ENCODE peak calls at places on chromosomes 5 and 9, in seven cellular contexts. One of them, this sample, is unnamed.
A peak's percentile ranks its signal among the peaks of the same experiment; 100 is the strongest.

GRCh38 chr5:113806250-113806649 is 292.8 kb downstream of the YTHDC2 start:
- DNase-seq in AG04450: no peak
- DNase-seq in HCT116: no peak
- DNase-seq in uterus: no peak
- DNase-seq in CD4-positive, alpha-beta T cell: no peak
- DNase-seq in psoas muscle: no peak
- DNase-seq in cardiac muscle cell: peak; percentile 17
- DNase-seq in this sample: no peak

GRCh38 chr5:141914154-141914743 is 9.4 kb upstream of the DELE1 start:
- DNase-seq in AG04450: no peak
- DNase-seq in HCT116: no peak
- DNase-seq in uterus: peak; percentile 21
- DNase-seq in CD4-positive, alpha-beta T cell: no peak
- DNase-seq in psoas muscle: peak; percentile 41
- DNase-seq in cardiac muscle cell: peak; percentile 59
- DNase-seq in this sample: peak; percentile 71

GRCh38 chr9:84710701-84711397 is 41.3 kb downstream of the NTRK2 start:
- DNase-seq in AG04450: no peak
- DNase-seq in HCT116: no peak
- DNase-seq in uterus: no peak
- DNase-seq in CD4-positive, alpha-beta T cell: no peak
- DNase-seq in psoas muscle: no peak
- DNase-seq in cardiac muscle cell: no peak
- DNase-seq in this sample: no peak

GRCh38 chr9:98575379-98576346 is 133.1 kb downstream of the GABBR2 start:
- DNase-seq in AG04450: peak; percentile 16
- DNase-seq in HCT116: no peak
- DNase-seq in uterus: no peak
- DNase-seq in CD4-positive, alpha-beta T cell: no peak
- DNase-seq in psoas muscle: no peak
- DNase-seq in cardiac muscle cell: no peak
- DNase-seq in this sample: no peak

GRCh38 chr5:142000709-142001484 is 11.9 kb downstream of the GNPDA1 start:
- DNase-seq in AG04450: no peak
- DNase-seq in HCT116: no peak
- DNase-seq in uterus: no peak
- DNase-seq in CD4-positive, alpha-beta T cell: no peak
- DNase-seq in psoas muscle: no peak
- DNase-seq in cardiac muscle cell: peak; percentile 23
- DNase-seq in this sample: no peak

GRCh38 chr9:16281707-16282106 is 588.8 kb downstream of the BNC2 start:
- DNase-seq in AG04450: no peak
- DNase-seq in HCT116: no peak
- DNase-seq in uterus: no peak
- DNase-seq in CD4-positive, alpha-beta T cell: no peak
- DNase-seq in psoas muscle: no peak
- DNase-seq in cardiac muscle cell: no peak
- DNase-seq in this sample: no peak

GRCh38 chr9:94645901-94646300 is 6.6 kb upstream of the FBP1 start:
- DNase-seq in AG04450: no peak
- DNase-seq in HCT116: no peak
- DNase-seq in uterus: no peak
- DNase-seq in CD4-positive, alpha-beta T cell: no peak
- DNase-seq in psoas muscle: no peak
- DNase-seq in cardiac muscle cell: peak; percentile 12
- DNase-seq in this sample: no peak

GRCh38 chr9:69955536-69956355 is 87.9 kb upstream of the MAMDC2 start:
- DNase-seq in AG04450: no peak
- DNase-seq in HCT116: no peak
- DNase-seq in uterus: no peak
- DNase-seq in CD4-positive, alpha-beta T cell: no peak
- DNase-seq in psoas muscle: no peak
- DNase-seq in cardiac muscle cell: no peak
- DNase-seq in this sample: no peak

GRCh38 chr5:75639912-75640311 is 28.7 kb downstream of the ANKDD1B start:
- DNase-seq in AG04450: no peak
- DNase-seq in HCT116: no peak
- DNase-seq in uterus: no peak
- DNase-seq in CD4-positive, alpha-beta T cell: no peak
- DNase-seq in psoas muscle: no peak
- DNase-seq in cardiac muscle cell: no peak
- DNase-seq in this sample: no peak

GRCh38 chr9:33024126-33024965 is 727 bp upstream of the DNAJA1 start:
- DNase-seq in AG04450: no peak
- DNase-seq in HCT116: peak; percentile 12
- DNase-seq in uterus: no peak
- DNase-seq in CD4-positive, alpha-beta T cell: no peak
- DNase-seq in psoas muscle: no peak
- DNase-seq in cardiac muscle cell: no peak
- DNase-seq in this sample: peak; percentile 67

GRCh38 chr9:99752710-99753109 is 69.0 kb upstream of the NR4A3 start:
- DNase-seq in AG04450: no peak
- DNase-seq in HCT116: no peak
- DNase-seq in uterus: no peak
- DNase-seq in CD4-positive, alpha-beta T cell: no peak
- DNase-seq in psoas muscle: no peak
- DNase-seq in cardiac muscle cell: no peak
- DNase-seq in this sample: no peak

GRCh38 chr5:34538026-34538672 is 118.0 kb upstream of the RAI14 start:
- DNase-seq in AG04450: no peak
- DNase-seq in HCT116: no peak
- DNase-seq in uterus: no peak
- DNase-seq in CD4-positive, alpha-beta T cell: no peak
- DNase-seq in psoas muscle: no peak
- DNase-seq in cardiac muscle cell: no peak
- DNase-seq in this sample: no peak
- TF ChIP-seq CTCF in AG04450: peak; percentile 28
- TF ChIP-seq CTCF in HCT116: peak; percentile 45
- TF ChIP-seq CTCF in uterus: no peak
- TF ChIP-seq CTCF in CD4-positive, alpha-beta T cell: no peak
- TF ChIP-seq CTCF in psoas muscle: peak; percentile 15
- TF ChIP-seq CTCF in cardiac muscle cell: peak; percentile 34
- TF ChIP-seq CTCF in this sample: no peak

GRCh38 chr9:14269911-14270310 is 44.0 kb downstream of the NFIB start:
- DNase-seq in AG04450: no peak
- DNase-seq in HCT116: no peak
- DNase-seq in uterus: no peak
- DNase-seq in CD4-positive, alpha-beta T cell: no peak
- DNase-seq in psoas muscle: no peak
- DNase-seq in cardiac muscle cell: no peak
- DNase-seq in this sample: no peak

GRCh38 chr9:14275331-14275730 is 38.6 kb downstream of the NFIB start:
- DNase-seq in AG04450: no peak
- DNase-seq in HCT116: no peak
- DNase-seq in uterus: no peak
- DNase-seq in CD4-positive, alpha-beta T cell: no peak
- DNase-seq in psoas muscle: no peak
- DNase-seq in cardiac muscle cell: no peak
- DNase-seq in this sample: no peak

GRCh38 chr9:14272924-14273528 is 40.9 kb downstream of the NFIB start:
- DNase-seq in AG04450: no peak
- DNase-seq in HCT116: no peak
- DNase-seq in uterus: no peak
- DNase-seq in CD4-positive, alpha-beta T cell: no peak
- DNase-seq in psoas muscle: no peak
- DNase-seq in cardiac muscle cell: no peak
- DNase-seq in this sample: no peak

GRCh38 chr9:14271078-14271673 is 42.8 kb downstream of the NFIB start:
- DNase-seq in AG04450: peak; percentile 59
- DNase-seq in HCT116: no peak
- DNase-seq in uterus: peak; percentile 91
- DNase-seq in CD4-positive, alpha-beta T cell: no peak
- DNase-seq in psoas muscle: peak; percentile 48
- DNase-seq in cardiac muscle cell: peak; percentile 8
- DNase-seq in this sample: peak; percentile 85

DNA sequence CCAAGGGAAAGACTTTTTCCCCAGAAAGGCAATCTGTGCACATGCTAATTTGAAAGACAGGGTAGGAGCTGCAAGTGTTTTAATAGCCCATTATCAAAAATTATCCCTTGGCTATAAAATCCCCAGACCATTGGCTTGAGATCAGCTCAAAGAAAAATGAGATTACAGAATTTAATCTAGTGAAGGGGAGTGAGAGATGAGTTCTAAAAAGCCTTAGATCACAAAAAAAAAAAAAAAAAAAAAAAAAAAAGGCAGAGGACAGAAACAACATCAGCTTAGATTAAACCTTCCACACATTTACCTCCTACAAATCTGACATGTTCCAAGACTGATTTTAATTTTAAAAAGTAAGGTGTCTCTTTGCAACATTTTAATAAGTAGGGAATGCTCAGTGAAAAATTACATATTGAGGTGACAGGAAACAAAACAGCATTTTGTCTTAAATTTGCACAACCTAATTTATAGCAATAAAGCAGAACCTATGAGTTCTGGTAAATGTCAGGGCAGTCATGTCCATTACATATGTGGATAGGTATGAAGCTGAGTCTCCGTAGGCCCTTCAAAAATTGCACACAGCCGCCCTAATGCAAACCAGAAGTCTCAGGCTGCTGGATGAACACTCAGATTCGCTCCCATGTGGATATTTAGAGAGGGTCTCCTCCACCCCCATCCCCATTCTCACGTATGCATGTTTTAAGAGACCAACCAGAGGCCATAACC is 43.4 kb downstream of the NFIB start:
- DNase-seq in AG04450: no peak
- DNase-seq in HCT116: no peak
- DNase-seq in uterus: peak; percentile 80
- DNase-seq in CD4-positive, alpha-beta T cell: no peak
- DNase-seq in psoas muscle: no peak
- DNase-seq in cardiac muscle cell: peak; percentile 20
- DNase-seq in this sample: peak; percentile 75
- H3K27ac ChIP-seq in AG04450: no peak overlapping the region
- H3K27ac ChIP-seq in HCT116: no peak overlapping the region
- H3K27ac ChIP-seq in uterus: peak overlapping the region; percentile 74
- H3K27ac ChIP-seq in CD4-positive, alpha-beta T cell: no peak overlapping the region
- H3K27ac ChIP-seq in psoas muscle: peak overlapping the region; percentile 68
- H3K27ac ChIP-seq in cardiac muscle cell: peak overlapping the region; percentile 9
- H3K27ac ChIP-seq in this sample: peak overlapping the region; percentile 59

GRCh38 chr9:119003882-119004617 is 365.2 kb downstream of the BRINP1 start:
- DNase-seq in AG04450: no peak
- DNase-seq in HCT116: no peak
- DNase-seq in uterus: no peak
- DNase-seq in CD4-positive, alpha-beta T cell: no peak
- DNase-seq in psoas muscle: no peak
- DNase-seq in cardiac muscle cell: no peak
- DNase-seq in this sample: no peak

GRCh38 chr9:119003218-119003617 is 366.0 kb downstream of the BRINP1 start:
- DNase-seq in AG04450: no peak
- DNase-seq in HCT116: no peak
- DNase-seq in uterus: no peak
- DNase-seq in CD4-positive, alpha-beta T cell: no peak
- DNase-seq in psoas muscle: no peak
- DNase-seq in cardiac muscle cell: no peak
- DNase-seq in this sample: no peak

GRCh38 chr9:119004618-119004990 is 364.6 kb downstream of the BRINP1 start:
- DNase-seq in AG04450: no peak
- DNase-seq in HCT116: no peak
- DNase-seq in uterus: peak; percentile 38
- DNase-seq in CD4-positive, alpha-beta T cell: no peak
- DNase-seq in psoas muscle: peak; percentile 27
- DNase-seq in cardiac muscle cell: peak; percentile 89
- DNase-seq in this sample: peak; percentile 90

GRCh38 chr9:119009253-119009652 is 360.0 kb downstream of the BRINP1 start:
- DNase-seq in AG04450: no peak
- DNase-seq in HCT116: no peak
- DNase-seq in uterus: no peak
- DNase-seq in CD4-positive, alpha-beta T cell: no peak
- DNase-seq in psoas muscle: no peak
- DNase-seq in cardiac muscle cell: no peak
- DNase-seq in this sample: no peak

DNA sequence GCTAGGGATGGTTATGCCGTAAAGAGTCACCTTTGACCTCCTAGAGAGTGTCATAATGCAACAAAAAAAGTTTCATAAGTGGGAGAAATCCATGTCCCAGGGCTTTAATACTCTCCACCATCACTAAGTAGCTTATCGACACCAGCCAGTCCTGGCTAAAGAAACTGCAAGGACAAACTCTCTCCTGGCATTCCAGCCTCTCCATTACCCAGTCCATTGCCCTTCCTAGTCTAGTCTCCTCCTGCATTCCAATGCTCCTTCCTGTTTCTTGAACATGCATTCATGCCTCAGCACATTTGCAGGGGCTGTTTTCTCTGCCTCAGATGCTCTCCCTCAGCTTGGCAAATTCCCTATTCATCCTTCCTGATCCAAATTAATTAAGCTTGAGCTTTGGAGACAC is 364.1 kb downstream of the BRINP1 start:
- DNase-seq in AG04450: no peak
- DNase-seq in HCT116: no peak
- DNase-seq in uterus: no peak
- DNase-seq in CD4-positive, alpha-beta T cell: no peak
- DNase-seq in psoas muscle: no peak
- DNase-seq in cardiac muscle cell: peak; percentile 44
- DNase-seq in this sample: no peak
- H3K9me3 ChIP-seq in AG04450: peaks cover 11% of the 10 kb centered on the region
- H3K9me3 ChIP-seq in HCT116: peaks cover 4% of the 10 kb centered on the region
- H3K9me3 ChIP-seq in uterus: no peaks in the 10 kb centered on the region
- H3K9me3 ChIP-seq in CD4-positive, alpha-beta T cell: no peaks in the 10 kb centered on the region
- H3K9me3 ChIP-seq in psoas muscle: no peaks in the 10 kb centered on the region
- H3K9me3 ChIP-seq in cardiac muscle cell: no peaks in the 10 kb centered on the region
- H3K9me3 ChIP-seq in this sample: no peaks in the 10 kb centered on the region

GRCh38 chr5:1174122-1174936 is 27.1 kb upstream of the SLC6A19 start:
- DNase-seq in AG04450: no peak
- DNase-seq in HCT116: peak; percentile 81
- DNase-seq in uterus: peak; percentile 25
- DNase-seq in CD4-positive, alpha-beta T cell: peak; percentile 12
- DNase-seq in psoas muscle: peak; percentile 65
- DNase-seq in cardiac muscle cell: no peak
- DNase-seq in this sample: peak; percentile 78
- TF ChIP-seq CTCF in AG04450: peak; percentile 49
- TF ChIP-seq CTCF in HCT116: peak; percentile 90
- TF ChIP-seq CTCF in uterus: peak; percentile 42
- TF ChIP-seq CTCF in CD4-positive, alpha-beta T cell: peak; percentile 81
- TF ChIP-seq CTCF in psoas muscle: peak; percentile 64
- TF ChIP-seq CTCF in cardiac muscle cell: peak; percentile 68
- TF ChIP-seq CTCF in this sample: peak; percentile 35

GRCh38 chr9:113488490-113488889 is 25.0 kb downstream of the RGS3 start:
- DNase-seq in AG04450: no peak
- DNase-seq in HCT116: no peak
- DNase-seq in uterus: no peak
- DNase-seq in CD4-positive, alpha-beta T cell: no peak
- DNase-seq in psoas muscle: peak; percentile 49
- DNase-seq in cardiac muscle cell: no peak
- DNase-seq in this sample: peak; percentile 69

GRCh38 chr9:113497051-113497450 is 33.5 kb downstream of the RGS3 start:
- DNase-seq in AG04450: no peak
- DNase-seq in HCT116: no peak
- DNase-seq in uterus: no peak
- DNase-seq in CD4-positive, alpha-beta T cell: no peak
- DNase-seq in psoas muscle: no peak
- DNase-seq in cardiac muscle cell: no peak
- DNase-seq in this sample: no peak

GRCh38 chr9:113495555-113495954 is 32.0 kb downstream of the RGS3 start:
- DNase-seq in AG04450: no peak
- DNase-seq in HCT116: no peak
- DNase-seq in uterus: no peak
- DNase-seq in CD4-positive, alpha-beta T cell: no peak
- DNase-seq in psoas muscle: no peak
- DNase-seq in cardiac muscle cell: no peak
- DNase-seq in this sample: no peak

GRCh38 chr9:113492343-113493079 is 29.0 kb downstream of the RGS3 start:
- DNase-seq in AG04450: no peak
- DNase-seq in HCT116: no peak
- DNase-seq in uterus: no peak
- DNase-seq in CD4-positive, alpha-beta T cell: no peak
- DNase-seq in psoas muscle: peak; percentile 46
- DNase-seq in cardiac muscle cell: no peak
- DNase-seq in this sample: peak; percentile 48

GRCh38 chr9:113493080-113493615 is 29.6 kb downstream of the RGS3 start:
- DNase-seq in AG04450: no peak
- DNase-seq in HCT116: no peak
- DNase-seq in uterus: no peak
- DNase-seq in CD4-positive, alpha-beta T cell: no peak
- DNase-seq in psoas muscle: no peak
- DNase-seq in cardiac muscle cell: no peak
- DNase-seq in this sample: peak; percentile 48
- H3K27ac ChIP-seq in AG04450: no peak overlapping the region
- H3K27ac ChIP-seq in HCT116: no peak overlapping the region
- H3K27ac ChIP-seq in uterus: no peak overlapping the region
- H3K27ac ChIP-seq in CD4-positive, alpha-beta T cell: no peak overlapping the region
- H3K27ac ChIP-seq in psoas muscle: peak overlapping the region; percentile 79
- H3K27ac ChIP-seq in cardiac muscle cell: peak overlapping the region; percentile 58
- H3K27ac ChIP-seq in this sample: peak overlapping the region; percentile 42